ENCODE peak calls at places on chromosomes 6 and 20, in nine cellular contexts. C, U, G, F, I, M, J, D and Z are unnamed samples.

GRCh38 chr6:21680611-21681010 is 87.1 kb downstream of the SOX4 start:
- DNase-seq in G (no peak), I (no peak), C (no peak), M (no peak), F (no peak), J (no peak), D (no peak), U (no peak), Z (no peak)

GRCh38 chr6:31882344-31882743 is 3.5 kb upstream of the SLC44A4 start:
- DNase-seq in U (no peak), I (peak), C (peak), D (no peak), G (peak), F (no peak), J (peak), M (peak), Z (no peak)

GRCh38 chr20:25038591-25039015 is 19.3 kb downstream of the ACSS1 start:
- DNase-seq in J (no peak), G (no peak), M (no peak), F (no peak), U (no peak), D (no peak), I (no peak), C (no peak), Z (no peak)

GRCh38 chr20:23156842-23157423 is 70.8 kb upstream of the CD93 start:
- DNase-seq in C (peak), D (no peak), J (no peak), I (no peak), G (no peak), F (no peak), M (no peak), U (no peak), Z (peak)

GRCh38 chr6:12801141-12801540 is 84.6 kb downstream of the PHACTR1 start:
- DNase-seq in U (no peak), D (no peak), F (no peak), G (peak), C (peak), J (no peak), I (no peak), M (peak), Z (no peak)

GRCh38 chr20:17933711-17934110 is 34.9 kb downstream of the SNX5 start:
- DNase-seq in F (no peak), C (no peak), M (no peak), I (no peak), J (no peak), D (no peak), U (peak), G (no peak), Z (no peak)

GRCh38 chr6:122730775-122731386 is 48.6 kb upstream of the FABP7 start:
- DNase-seq in U (peak), J (no peak), I (peak), D (peak), M (peak), G (peak), C (peak), F (no peak), Z (peak)

GRCh38 chr20:44643596-44644383 is 7.7 kb downstream of the ADA start:
- DNase-seq in I (peak), M (peak), G (peak), F (peak), U (peak), J (no peak), C (peak), D (peak), Z (peak)

GRCh38 chr6:110331816-110332215 is 26.3 kb downstream of the METTL24 start:
- DNase-seq in U (no peak), M (no peak), D (no peak), I (peak), C (no peak), G (no peak), F (no peak), J (peak), Z (no peak)

GRCh38 chr6:11263185-11263817 is 30.8 kb upstream of the NEDD9 start:
- DNase-seq in I (peak), D (no peak), J (no peak), G (peak), U (peak), F (peak), M (peak), C (peak), Z (peak)

GRCh38 chr6:44395501-44395900 is 8.0 kb downstream of the CDC5L start:
- DNase-seq in D (no peak), M (no peak), U (no peak), J (no peak), I (no peak), G (no peak), F (no peak), C (no peak), Z (no peak)

GRCh38 chr6:122461885-122462284 is 9.7 kb downstream of the SERINC1 start:
- DNase-seq in M (no peak), J (no peak), F (no peak), C (no peak), D (no peak), I (no peak), U (no peak), G (no peak), Z (no peak)

GRCh38 chr6:166639921-166640320 is 12.9 kb upstream of the RPS6KA2 start:
- DNase-seq in I (no peak), D (no peak), G (no peak), U (no peak), M (no peak), F (no peak), C (no peak), J (no peak), Z (no peak)

GRCh38 chr6:134446228-134446848 is 128.4 kb upstream of the SGK1 start:
- DNase-seq in U (no peak), J (peak), G (peak), C (peak), I (peak), M (no peak), D (peak), F (no peak), Z (peak)

GRCh38 chr6:74607468-74607867 is 598.4 kb downstream of the COL12A1 start:
- DNase-seq in C (no peak), U (no peak), D (no peak), F (no peak), I (no peak), J (no peak), M (no peak), G (no peak), Z (no peak)

GRCh38 chr20:19746396-19746795 is 11.7 kb upstream of the RIN2 start:
- DNase-seq in F (no peak), G (no peak), M (no peak), D (no peak), J (no peak), U (no peak), C (no peak), I (no peak), Z (no peak)

GRCh38 chr20:33561981-33562601 is 72.2 kb downstream of the CBFA2T2 start:
- DNase-seq in U (peak), D (peak), C (peak), M (peak), J (peak), I (peak), F (no peak), G (peak), Z (peak)

GRCh38 chr6:88653936-88654335 is 309.5 kb downstream of the RNGTT start:
- DNase-seq in J (no peak), D (no peak), M (no peak), F (no peak), G (no peak), U (no peak), C (no peak), I (peak), Z (no peak)

GRCh38 chr6:40543133-40543532 is 44.0 kb downstream of the LRFN2 start:
- DNase-seq in M (no peak), G (no peak), F (no peak), D (no peak), J (no peak), C (no peak), I (no peak), U (no peak), Z (no peak)

GRCh38 chr6:118872726-118873125 is 21.2 kb upstream of the ASF1A start:
- DNase-seq in F (no peak), U (no peak), I (no peak), M (no peak), C (no peak), J (no peak), G (peak), D (no peak), Z (peak)

GRCh38 chr6:161169060-161169459 is 104.8 kb downstream of the AGPAT4 start:
- DNase-seq in I (no peak), F (no peak), M (no peak), G (no peak), U (no peak), D (peak), C (no peak), J (no peak), Z (no peak)

GRCh38 chr20:50772418-50773185 is 22.3 kb upstream of the BCAS4 start:
- DNase-seq in U (no peak), G (no peak), F (peak), D (no peak), I (no peak), C (no peak), J (no peak), M (no peak), Z (no peak)

GRCh38 chr6:168162366-168162765 is 83.4 kb upstream of the FRMD1 start:
- DNase-seq in C (no peak), J (no peak), F (no peak), M (no peak), D (no peak), I (no peak), G (no peak), U (no peak), Z (no peak)

GRCh38 chr6:100538086-100538485 is 73.4 kb upstream of the SIM1 start:
- DNase-seq in M (no peak), I (no peak), D (no peak), C (peak), F (no peak), U (no peak), J (no peak), G (peak), Z (no peak)

DNA sequence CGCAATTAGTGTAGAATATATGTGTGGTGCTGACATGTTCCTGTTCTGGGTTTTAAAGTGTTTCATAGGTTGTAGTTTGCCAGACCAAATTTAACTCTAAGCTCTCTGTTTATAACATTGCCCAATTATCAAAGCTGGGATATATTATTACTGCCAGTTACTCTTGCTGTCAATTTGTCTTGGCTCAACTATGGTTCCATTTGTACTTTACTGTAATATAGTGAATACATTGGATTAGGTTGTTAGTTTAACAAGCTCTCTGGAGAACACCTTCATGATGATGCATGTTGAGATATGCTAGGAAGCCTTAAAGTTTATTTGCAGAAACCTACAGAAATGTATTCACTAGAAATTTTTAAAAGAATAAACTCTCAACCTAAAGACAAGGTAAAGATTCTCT is 259.6 kb downstream of the ZFAND3 start:
- DNase-seq in F (no peak), I (no peak), G (no peak), J (no peak), M (no peak), D (no peak), U (no peak), C (no peak), Z (no peak)
- TF ChIP-seq CTCF in F (no peak), I (no peak), G (no peak), J (no peak), M (no peak), D (no peak), U (no peak), C (no peak), Z (no peak)

GRCh38 chr20:3681352-3681930 is 369 bp downstream of the ADAM33 start:
- DNase-seq in I (no peak), M (no peak), F (no peak), J (no peak), C (no peak), D (no peak), U (no peak), G (no peak), Z (no peak)

GRCh38 chr20:3678198-3678597 is 3.6 kb downstream of the ADAM33 start:
- DNase-seq in I (no peak), F (no peak), D (no peak), J (no peak), U (no peak), C (no peak), M (no peak), G (no peak), Z (no peak)

GRCh38 chr20:3680701-3681351 is 984 bp downstream of the ADAM33 start:
- DNase-seq in M (no peak), U (peak), D (no peak), J (no peak), F (no peak), I (no peak), G (no peak), C (no peak), Z (peak)

GRCh38 chr20:3678893-3679720 is 2.7 kb downstream of the ADAM33 start:
- DNase-seq in I (no peak), J (no peak), U (no peak), G (no peak), C (peak), F (no peak), M (peak), D (no peak), Z (peak)

GRCh38 chr20:3679749-3680700 is 1.8 kb downstream of the ADAM33 start:
- DNase-seq in C (peak), G (peak), U (peak), J (no peak), F (no peak), D (no peak), M (peak), I (peak), Z (peak)
- H3K4me3 ChIP-seq in C (peak), G (peak), U (no peak), J (no peak), F (peak), D (no peak), M (peak), I (no peak), Z (peak)

GRCh38 chr20:11391591-11391990 is 526.1 kb upstream of the BTBD3 start:
- DNase-seq in I (peak), D (no peak), U (no peak), M (no peak), J (no peak), F (no peak), G (no peak), C (no peak), Z (no peak)

GRCh38 chr20:11389188-11389587 is 528.5 kb upstream of the BTBD3 start:
- DNase-seq in U (no peak), I (peak), M (no peak), J (no peak), G (no peak), D (no peak), C (no peak), F (no peak), Z (no peak)

GRCh38 chr20:11387189-11387754 is 530.4 kb upstream of the BTBD3 start:
- DNase-seq in M (peak), J (no peak), F (no peak), I (peak), C (peak), D (no peak), U (no peak), G (peak), Z (peak)
- TF ChIP-seq CTCF in M (no peak), J (no peak), F (no peak), I (no peak), C (no peak), D (no peak), U (no peak), G (no peak), Z (no peak)

DNA sequence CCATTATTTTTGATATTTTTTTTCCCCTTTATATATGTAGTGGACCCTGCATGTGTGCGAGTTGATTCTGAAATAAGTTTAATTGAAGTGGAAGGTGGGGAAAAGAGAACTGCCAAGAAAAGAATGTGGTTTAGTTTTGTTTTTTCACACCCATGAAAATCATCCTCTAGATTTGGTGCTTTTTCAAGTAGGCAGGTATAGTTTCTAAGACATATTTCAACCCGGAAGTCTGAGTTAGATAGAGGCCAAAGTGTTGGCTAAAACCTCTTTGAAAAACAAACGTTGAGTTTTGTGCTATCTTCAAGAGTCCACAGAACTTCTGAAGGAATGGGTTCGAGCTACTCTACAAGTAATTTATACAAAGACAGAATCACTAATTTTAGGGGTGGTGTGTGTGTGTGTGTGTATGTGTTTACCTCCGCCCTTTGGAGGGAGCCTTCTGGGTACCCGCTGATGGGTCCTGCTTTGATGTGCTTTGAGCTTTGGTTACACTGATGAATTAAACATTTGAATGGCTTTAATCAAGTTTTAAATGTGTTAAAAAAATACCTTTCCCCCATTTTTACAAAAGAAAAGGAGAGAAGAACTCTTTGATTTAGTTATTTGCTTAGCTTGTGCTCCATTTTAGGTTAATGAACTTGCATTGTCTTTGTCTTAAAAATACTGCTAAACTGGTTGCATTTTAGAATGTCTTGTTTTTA is 2.5 kb downstream of the RREB1 start:
- DNase-seq in J (peak), U (no peak), I (no peak), D (no peak), M (no peak), C (no peak), G (no peak), F (no peak), Z (no peak)
- H3K4me3 ChIP-seq in J (peak), U (peak), I (no peak), D (peak), M (peak), C (peak), G (peak), F (peak), Z (peak)

GRCh38 chr6:149935668-149936067 is 6.1 kb upstream of the ULBP2 start:
- DNase-seq in G (no peak), C (no peak), M (no peak), J (no peak), F (no peak), U (no peak), D (no peak), I (no peak), Z (no peak)

GRCh38 chr6:149933036-149933435 is 8.8 kb upstream of the ULBP2 start:
- DNase-seq in M (no peak), J (no peak), G (no peak), I (no peak), F (no peak), U (no peak), D (no peak), C (no peak), Z (no peak)

GRCh38 chr6:149933461-149933860 is 8.4 kb upstream of the ULBP2 start:
- DNase-seq in J (no peak), I (no peak), U (no peak), D (no peak), C (no peak), G (no peak), F (no peak), M (no peak), Z (no peak)

GRCh38 chr6:149935246-149935645 is 6.6 kb upstream of the ULBP2 start:
- DNase-seq in M (no peak), J (no peak), G (no peak), U (no peak), C (peak), F (no peak), I (peak), D (no peak), Z (no peak)

GRCh38 chr6:149934249-149935156 is 7.3 kb upstream of the ULBP2 start:
- DNase-seq in U (peak), J (peak), M (peak), C (peak), I (peak), D (peak), F (no peak), G (peak), Z (peak)
- TF ChIP-seq CTCF in U (peak), J (peak), M (peak), C (peak), I (peak), D (peak), F (peak), G (peak), Z (peak)